ENCODE peak calls at places on chromosome 13, in nine cellular contexts. C, U, E, I, G, Y, Q, M and X are unnamed samples.

GRCh38 chr13:44243198-44243852 is 130.3 kb upstream of the SERP2 start:
- DNase-seq in C (no peak), U (peak; percentile 4), E (peak; percentile 87), I (peak; percentile 86), G (no peak), Y (peak; percentile 92), Q (peak; percentile 48), M (no peak), X (no peak)

GRCh38 chr13:91360246-91360751 is 12.8 kb downstream of the MIR17HG start:
- DNase-seq in C (no peak), U (no peak), E (no peak), I (no peak), G (no peak), Y (no peak), Q (no peak), M (no peak), X (no peak)

GRCh38 chr13:59730026-59730425 is 433.7 kb downstream of the DIAPH3 start:
- DNase-seq in C (no peak), U (no peak), E (no peak), I (no peak), G (no peak), Y (no peak), Q (no peak), M (no peak), X (no peak)

GRCh38 chr13:76016799-76017198 is 380.7 kb downstream of the LMO7 start:
- DNase-seq in C (no peak), U (no peak), E (no peak), I (peak; percentile 46), G (no peak), Y (peak; percentile 87), Q (no peak), M (peak; percentile 31), X (no peak)

GRCh38 chr13:80374453-80374852 is 33.5 kb upstream of the SPRY2 start:
- DNase-seq in C (no peak), U (no peak), E (no peak), I (no peak), G (no peak), Y (no peak), Q (no peak), M (no peak), X (no peak)

GRCh38 chr13:105804561-105805190 is 730.8 kb downstream of the EFNB2 start:
- DNase-seq in C (no peak), U (no peak), E (no peak), I (peak; percentile 48), G (peak; percentile 0), Y (no peak), Q (no peak), M (no peak), X (no peak)

GRCh38 chr13:99307247-99307646 is at the start of gene GPR183:
- DNase-seq in C (peak; percentile 42), U (no peak), E (peak; percentile 82), I (no peak), G (no peak), Y (no peak), Q (no peak), M (no peak), X (no peak)

GRCh38 chr13:48775804-48776203 is 122.1 kb downstream of the CYSLTR2 start:
- DNase-seq in C (no peak), U (no peak), E (no peak), I (peak; percentile 72), G (peak; percentile 88), Y (no peak), Q (no peak), M (peak; percentile 92), X (no peak)

GRCh38 chr13:71602327-71602726 is 264.7 kb downstream of the DACH1 start:
- DNase-seq in C (no peak), U (no peak), E (no peak), I (no peak), G (no peak), Y (no peak), Q (no peak), M (no peak), X (no peak)

GRCh38 chr13:112346173-112346898 is 29.8 kb upstream of the SPACA7 start:
- DNase-seq in C (no peak), U (no peak), E (peak; percentile 43), I (no peak), G (no peak), Y (peak; percentile 80), Q (no peak), M (no peak), X (no peak)

GRCh38 chr13:44142911-44143665 is 230.5 kb upstream of the SERP2 start:
- DNase-seq in C (no peak), U (no peak), E (no peak), I (peak; percentile 31), G (no peak), Y (no peak), Q (peak; percentile 86), M (no peak), X (no peak)

GRCh38 chr13:51208707-51209106 is 13.5 kb upstream of the FAM124A start:
- DNase-seq in C (no peak), U (no peak), E (no peak), I (no peak), G (no peak), Y (no peak), Q (no peak), M (no peak), X (no peak)

GRCh38 chr13:108734676-108735075 is 105.3 kb downstream of the MYO16 start:
- DNase-seq in C (no peak), U (no peak), E (no peak), I (no peak), G (no peak), Y (peak; percentile 76), Q (no peak), M (no peak), X (no peak)

GRCh38 chr13:36981156-36981743 is 17.9 kb downstream of the ALG5 start:
- DNase-seq in C (no peak), U (no peak), E (peak; percentile 52), I (peak; percentile 83), G (peak; percentile 36), Y (no peak), Q (peak; percentile 30), M (no peak), X (no peak)

GRCh38 chr13:59472134-59472533 is 691.6 kb downstream of the DIAPH3 start:
- DNase-seq in C (no peak), U (no peak), E (no peak), I (no peak), G (no peak), Y (no peak), Q (no peak), M (no peak), X (no peak)

GRCh38 chr13:72390909-72391308 is 336.5 kb downstream of the MZT1 start:
- DNase-seq in C (no peak), U (no peak), E (no peak), I (peak; percentile 14), G (no peak), Y (no peak), Q (peak; percentile 84), M (no peak), X (no peak)

GRCh38 chr13:74045583-74045982 is 88.6 kb downstream of the KLF12 start:
- DNase-seq in C (no peak), U (no peak), E (no peak), I (no peak), G (no peak), Y (no peak), Q (no peak), M (no peak), X (no peak)

DNA sequence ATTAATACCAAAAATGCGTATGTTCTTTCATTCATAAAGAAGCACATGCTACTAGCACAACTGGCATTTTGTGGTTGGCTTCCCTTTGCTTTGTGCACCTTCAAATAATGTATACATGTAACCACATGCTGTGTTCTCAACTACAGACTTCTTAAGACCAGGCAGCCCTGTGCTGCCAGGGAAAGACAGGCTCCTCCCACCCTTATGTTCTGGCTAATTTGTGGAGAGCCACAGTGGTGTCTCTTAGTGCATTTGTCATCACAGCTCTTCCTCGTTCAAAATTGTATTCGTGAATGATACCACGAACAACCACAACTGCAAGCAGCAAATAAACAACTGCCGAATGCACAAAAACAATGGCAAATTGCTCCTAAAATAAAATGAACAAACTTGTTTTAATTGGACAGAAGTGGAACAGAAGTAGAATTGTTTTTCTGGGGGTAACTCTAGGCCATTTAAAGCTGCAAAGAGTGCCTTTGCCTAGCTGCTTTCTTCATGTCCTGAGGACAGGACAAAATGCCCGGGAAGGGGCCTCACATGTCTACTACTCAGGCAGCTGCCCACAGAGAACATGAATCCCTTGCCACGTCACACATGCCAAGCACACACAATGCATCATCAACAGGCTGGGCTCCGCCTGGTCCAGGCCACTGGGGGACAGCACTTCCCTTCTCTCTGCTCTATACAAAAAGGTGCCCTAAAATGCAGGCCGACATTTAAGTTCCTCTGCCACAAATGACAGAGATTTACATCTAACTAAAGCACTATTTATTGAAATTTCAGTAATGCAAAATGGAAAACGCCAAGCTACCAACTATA is 21.7 kb downstream of the IRS2 start:
- DNase-seq in C (no peak), U (no peak), E (no peak), I (no peak), G (no peak), Y (no peak), Q (no peak), M (no peak), X (no peak)
- TF ChIP-seq CTCF in C (no peak), U (peak; percentile 29), E (no peak), I (no peak), G (peak; percentile 14), Y (peak; percentile 49), Q (no peak), M (peak; percentile 37), X (peak; percentile 35)

GRCh38 chr13:26280295-26280694 is 26.4 kb downstream of the CDK8 start:
- DNase-seq in C (no peak), U (no peak), E (no peak), I (peak; percentile 20), G (peak; percentile 24), Y (no peak), Q (peak; percentile 51), M (no peak), X (no peak)

GRCh38 chr13:26280822-26281221 is 26.9 kb downstream of the CDK8 start:
- DNase-seq in C (no peak), U (no peak), E (no peak), I (peak; percentile 29), G (no peak), Y (peak; percentile 55), Q (no peak), M (no peak), X (no peak)
- TF ChIP-seq CTCF in C (no peak), U (no peak), E (no peak), I (no peak), G (no peak), Y (peak; percentile 47), Q (no peak), M (no peak), X (no peak)

GRCh38 chr13:22144806-22145205 is 473.9 kb downstream of the FGF9 start:
- DNase-seq in C (no peak), U (no peak), E (no peak), I (no peak), G (no peak), Y (no peak), Q (no peak), M (no peak), X (no peak)
- TF ChIP-seq CTCF in C (no peak), U (no peak), E (no peak), I (no peak), G (no peak), Y (no peak), Q (no peak), M (no peak), X (no peak)

DNA sequence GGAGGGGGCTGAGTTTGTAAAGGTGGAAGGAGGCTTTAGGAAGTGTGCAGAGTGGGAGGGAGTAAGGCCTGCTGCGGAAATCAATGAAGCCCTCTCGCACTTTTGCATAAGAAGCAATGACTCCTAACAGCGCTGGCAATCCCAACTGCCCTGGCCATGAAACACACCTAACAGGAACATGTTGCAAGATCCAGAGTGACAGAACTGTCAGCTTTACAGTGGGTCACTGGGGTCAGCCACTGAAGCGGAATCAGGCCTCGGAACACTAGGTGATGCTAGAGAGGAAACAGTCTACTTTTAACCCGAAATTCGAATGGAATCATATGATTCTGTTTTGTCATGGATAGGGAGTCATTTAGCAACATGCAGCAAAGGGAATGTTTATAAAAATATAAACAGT is 54.4 kb downstream of the FGF14 start:
- DNase-seq in C (no peak), U (no peak), E (no peak), I (no peak), G (no peak), Y (no peak), Q (no peak), M (no peak), X (no peak)
- TF ChIP-seq CTCF in C (no peak), U (no peak), E (no peak), I (no peak), G (no peak), Y (peak; percentile 25), Q (no peak), M (no peak), X (no peak)